ENCODE peak calls at places on chromosomes 11 and 22, in six cellular contexts. One of them, this sample, is unnamed.

GRCh38 chr11:80443177-80443576 is 1002.3 kb upstream of the TENM4 start:
- DNase-seq in NCI-H187 treated with DMSO at 0.1 percent for 48 hours: no peak
- DNase-seq in M059J: peak
- DNase-seq in PC-9: no peak
- DNase-seq in hepatic stellate cell: no peak
- DNase-seq in activated CD4-positive, alpha-beta T cell treated with anti-CD3 and anti-CD28 coated beads for 36 hours: no peak
- DNase-seq in this sample: no peak

GRCh38 chr11:119592642-119593041 is 136.4 kb downstream of the NECTIN1 start:
- DNase-seq in NCI-H187 treated with DMSO at 0.1 percent for 48 hours: no peak
- DNase-seq in activated CD4-positive, alpha-beta T cell treated with anti-CD3 and anti-CD28 coated beads for 36 hours: no peak
- DNase-seq in PC-9: no peak
- DNase-seq in M059J: peak
- DNase-seq in hepatic stellate cell: no peak
- DNase-seq in this sample: peak

GRCh38 chr11:64724863-64725535 is 2.0 kb upstream of the NRXN2 start:
- DNase-seq in NCI-H187 treated with DMSO at 0.1 percent for 48 hours: no peak
- DNase-seq in PC-9: no peak
- DNase-seq in hepatic stellate cell: no peak
- DNase-seq in activated CD4-positive, alpha-beta T cell treated with anti-CD3 and anti-CD28 coated beads for 36 hours: no peak
- DNase-seq in M059J: no peak
- DNase-seq in this sample: no peak

GRCh38 chr11:110294509-110294908 is 1.9 kb downstream of the RDX start:
- DNase-seq in NCI-H187 treated with DMSO at 0.1 percent for 48 hours: no peak
- DNase-seq in PC-9: no peak
- DNase-seq in hepatic stellate cell: no peak
- DNase-seq in M059J: no peak
- DNase-seq in activated CD4-positive, alpha-beta T cell treated with anti-CD3 and anti-CD28 coated beads for 36 hours: no peak
- DNase-seq in this sample: no peak

GRCh38 chr11:10634407-10634806 is 59.1 kb downstream of the IRAG1 start:
- DNase-seq in activated CD4-positive, alpha-beta T cell treated with anti-CD3 and anti-CD28 coated beads for 36 hours: no peak
- DNase-seq in hepatic stellate cell: no peak
- DNase-seq in PC-9: no peak
- DNase-seq in M059J: no peak
- DNase-seq in NCI-H187 treated with DMSO at 0.1 percent for 48 hours: no peak
- DNase-seq in this sample: no peak

GRCh38 chr11:129544691-129545090 is 169.0 kb downstream of the BARX2 start:
- DNase-seq in NCI-H187 treated with DMSO at 0.1 percent for 48 hours: no peak
- DNase-seq in PC-9: no peak
- DNase-seq in activated CD4-positive, alpha-beta T cell treated with anti-CD3 and anti-CD28 coated beads for 36 hours: no peak
- DNase-seq in hepatic stellate cell: no peak
- DNase-seq in M059J: no peak
- DNase-seq in this sample: no peak

GRCh38 chr22:28341001-28341400 is 338.6 kb downstream of the TTC28 start:
- DNase-seq in PC-9: no peak
- DNase-seq in hepatic stellate cell: no peak
- DNase-seq in activated CD4-positive, alpha-beta T cell treated with anti-CD3 and anti-CD28 coated beads for 36 hours: no peak
- DNase-seq in NCI-H187 treated with DMSO at 0.1 percent for 48 hours: no peak
- DNase-seq in M059J: peak
- DNase-seq in this sample: peak

GRCh38 chr11:65298131-65298535 is 16.5 kb upstream of the CDC42EP2 start:
- DNase-seq in NCI-H187 treated with DMSO at 0.1 percent for 48 hours: no peak
- DNase-seq in activated CD4-positive, alpha-beta T cell treated with anti-CD3 and anti-CD28 coated beads for 36 hours: no peak
- DNase-seq in PC-9: no peak
- DNase-seq in M059J: no peak
- DNase-seq in hepatic stellate cell: peak
- DNase-seq in this sample: peak

GRCh38 chr11:82105331-82105992 is 628.2 kb downstream of the FAM181B start:
- DNase-seq in activated CD4-positive, alpha-beta T cell treated with anti-CD3 and anti-CD28 coated beads for 36 hours: no peak
- DNase-seq in PC-9: no peak
- DNase-seq in NCI-H187 treated with DMSO at 0.1 percent for 48 hours: no peak
- DNase-seq in M059J: no peak
- DNase-seq in hepatic stellate cell: no peak
- DNase-seq in this sample: no peak

GRCh38 chr11:125401746-125402145 is 94.3 kb downstream of the FEZ1 start:
- DNase-seq in PC-9: no peak
- DNase-seq in M059J: no peak
- DNase-seq in NCI-H187 treated with DMSO at 0.1 percent for 48 hours: no peak
- DNase-seq in hepatic stellate cell: no peak
- DNase-seq in activated CD4-positive, alpha-beta T cell treated with anti-CD3 and anti-CD28 coated beads for 36 hours: no peak
- DNase-seq in this sample: no peak

GRCh38 chr22:25697978-25698377 is 44.0 kb upstream of the MYO18B start:
- DNase-seq in PC-9: no peak
- DNase-seq in hepatic stellate cell: no peak
- DNase-seq in activated CD4-positive, alpha-beta T cell treated with anti-CD3 and anti-CD28 coated beads for 36 hours: no peak
- DNase-seq in NCI-H187 treated with DMSO at 0.1 percent for 48 hours: no peak
- DNase-seq in M059J: no peak
- DNase-seq in this sample: no peak

GRCh38 chr11:6498121-6498520 is 1.0 kb downstream of the DNHD1 start:
- DNase-seq in PC-9: no peak
- DNase-seq in activated CD4-positive, alpha-beta T cell treated with anti-CD3 and anti-CD28 coated beads for 36 hours: no peak
- DNase-seq in M059J: no peak
- DNase-seq in hepatic stellate cell: no peak
- DNase-seq in NCI-H187 treated with DMSO at 0.1 percent for 48 hours: no peak
- DNase-seq in this sample: no peak

GRCh38 chr22:46068908-46069481 is 81.3 kb upstream of the PPARA start:
- DNase-seq in PC-9: peak
- DNase-seq in M059J: peak
- DNase-seq in activated CD4-positive, alpha-beta T cell treated with anti-CD3 and anti-CD28 coated beads for 36 hours: no peak
- DNase-seq in NCI-H187 treated with DMSO at 0.1 percent for 48 hours: no peak
- DNase-seq in hepatic stellate cell: no peak
- DNase-seq in this sample: peak

GRCh38 chr11:114017723-114018122 is 41.8 kb upstream of the ZBTB16 start:
- DNase-seq in NCI-H187 treated with DMSO at 0.1 percent for 48 hours: no peak
- DNase-seq in M059J: peak
- DNase-seq in PC-9: no peak
- DNase-seq in activated CD4-positive, alpha-beta T cell treated with anti-CD3 and anti-CD28 coated beads for 36 hours: no peak
- DNase-seq in hepatic stellate cell: no peak
- DNase-seq in this sample: peak

GRCh38 chr11:95152878-95153856 is 63.5 kb downstream of the ENDOD1 start:
- DNase-seq in NCI-H187 treated with DMSO at 0.1 percent for 48 hours: no peak
- DNase-seq in hepatic stellate cell: no peak
- DNase-seq in PC-9: no peak
- DNase-seq in M059J: no peak
- DNase-seq in activated CD4-positive, alpha-beta T cell treated with anti-CD3 and anti-CD28 coated beads for 36 hours: peak
- DNase-seq in this sample: no peak

GRCh38 chr22:29093030-29093429 is 20.2 kb downstream of the KREMEN1 start:
- DNase-seq in M059J: no peak
- DNase-seq in NCI-H187 treated with DMSO at 0.1 percent for 48 hours: no peak
- DNase-seq in hepatic stellate cell: no peak
- DNase-seq in activated CD4-positive, alpha-beta T cell treated with anti-CD3 and anti-CD28 coated beads for 36 hours: no peak
- DNase-seq in PC-9: no peak
- DNase-seq in this sample: no peak

GRCh38 chr22:28154856-28155255 is 235.8 kb upstream of the PITPNB start:
- DNase-seq in M059J: no peak
- DNase-seq in NCI-H187 treated with DMSO at 0.1 percent for 48 hours: no peak
- DNase-seq in PC-9: no peak
- DNase-seq in hepatic stellate cell: peak
- DNase-seq in activated CD4-positive, alpha-beta T cell treated with anti-CD3 and anti-CD28 coated beads for 36 hours: no peak
- DNase-seq in this sample: no peak